ENCODE peak calls at places on chromosomes 3 and 15, in nine cellular contexts. Z, J, W, B, D, S, Y, I and T are unnamed samples.

GRCh38 chr3:167406876-167407492 is 26.9 kb upstream of the ZBBX start:
- DNase-seq in Z (peak; percentile 38), J (peak; percentile 56), W (peak; percentile 80), I (peak; percentile 38), D (no peak), S (peak; percentile 30), Y (peak; percentile 82), B (peak; percentile 45), T (peak; percentile 45)

GRCh38 chr3:171810278-171811058 is at the start of gene PLD1:
- DNase-seq in S (peak; percentile 62), J (peak; percentile 15), D (peak; percentile 59), B (peak; percentile 48), W (peak; percentile 82), I (peak; percentile 80), Y (peak; percentile 89), Z (peak; percentile 78), T (peak; percentile 71)

GRCh38 chr3:67809370-67809935 is 155.0 kb upstream of the SUCLG2 start:
- DNase-seq in I (no peak), D (no peak), Z (no peak), Y (no peak), B (no peak), J (no peak), S (no peak), W (peak; percentile 0), T (no peak)

GRCh38 chr15:60782316-60782715 is 303.4 kb upstream of the ICE2 start:
- DNase-seq in Z (no peak), S (no peak), D (no peak), Y (no peak), W (no peak), I (no peak), B (no peak), J (no peak), T (no peak)

GRCh38 chr3:134807189-134807588 is 12.1 kb downstream of the EPHB1 start:
- DNase-seq in B (no peak), I (no peak), J (no peak), Z (no peak), Y (no peak), S (no peak), D (no peak), W (no peak), T (no peak)

GRCh38 chr3:154122912-154123559 is 1.8 kb downstream of the ARHGEF26 start:
- DNase-seq in S (peak; percentile 44), W (no peak), J (no peak), D (no peak), Y (peak; percentile 60), Z (no peak), B (no peak), I (no peak), T (no peak)

GRCh38 chr3:194870394-194871110 is 184.9 kb downstream of the FAM43A start:
- DNase-seq in I (no peak), B (no peak), D (no peak), W (no peak), S (no peak), Y (no peak), J (no peak), Z (no peak), T (no peak)

GRCh38 chr3:70120360-70120966 is 120.9 kb downstream of the SAMMSON start:
- DNase-seq in W (peak; percentile 18), J (peak; percentile 9), B (peak; percentile 80), I (no peak), Y (no peak), Z (peak; percentile 52), S (peak; percentile 66), D (no peak), T (peak; percentile 1)

GRCh38 chr3:140011611-140012277 is 76.8 kb downstream of the CLSTN2 start:
- DNase-seq in Y (no peak), J (no peak), S (no peak), Z (no peak), W (no peak), D (no peak), B (no peak), I (no peak), T (no peak)

GRCh38 chr3:57998366-57999283 is 9.6 kb upstream of the FLNB start:
- DNase-seq in Y (no peak), S (peak; percentile 51), D (no peak), W (no peak), J (no peak), Z (no peak), B (peak; percentile 92), I (no peak), T (no peak)

GRCh38 chr3:49298511-49298910 is 21.5 kb upstream of the C3orf62 start:
- DNase-seq in S (no peak), W (no peak), Z (no peak), D (no peak), J (no peak), I (no peak), Y (no peak), B (no peak), T (no peak)

GRCh38 chr3:59605318-59605717 is 555.5 kb upstream of the CFAP20DC start:
- DNase-seq in Z (no peak), I (no peak), D (no peak), S (no peak), B (no peak), Y (peak; percentile 82), W (peak; percentile 79), J (no peak), T (no peak)